ENCODE peak calls at places on chromosomes 7 and 10, in ten cellular contexts. F, H, J, R, Q, K, L, T, E and X are unnamed samples.

GRCh38 chr7:85186083-85186520 is 754 bp downstream of the SEMA3D start:
- DNase-seq in F (peak), H (peak), J (peak), R (peak), Q (no peak), K (peak), L (peak), T (peak), E (no peak), X (no peak)

GRCh38 chr7:93535616-93536015 is 38.9 kb downstream of the CALCR start:
- DNase-seq in F (no peak), H (no peak), J (no peak), R (no peak), Q (no peak), K (no peak), L (no peak), T (no peak), E (no peak), X (no peak)

GRCh38 chr10:124906551-124907001 is 35.3 kb upstream of the ZRANB1 start:
- DNase-seq in F (peak), H (no peak), J (no peak), R (no peak), Q (peak), K (no peak), L (no peak), T (peak), E (no peak), X (no peak)

GRCh38 chr7:70042533-70042932 is 444.3 kb downstream of the AUTS2 start:
- DNase-seq in F (peak), H (no peak), J (no peak), R (peak), Q (no peak), K (no peak), L (no peak), T (peak), E (no peak), X (no peak)

GRCh38 chr7:32890010-32890552 is 1.5 kb downstream of the KBTBD2 start:
- DNase-seq in F (peak), H (no peak), J (no peak), R (peak), Q (no peak), K (no peak), L (no peak), T (peak), E (no peak), X (no peak)

GRCh38 chr7:44108768-44109750 is 4.9 kb downstream of the AEBP1 start:
- DNase-seq in F (no peak), H (no peak), J (no peak), R (no peak), Q (no peak), K (no peak), L (peak), T (no peak), E (no peak), X (no peak)

GRCh38 chr7:128838981-128839731 is 8.9 kb downstream of the FLNC start:
- DNase-seq in F (no peak), H (peak), J (no peak), R (no peak), Q (no peak), K (no peak), L (no peak), T (no peak), E (peak), X (no peak)

GRCh38 chr7:101625076-101625914 is 3.8 kb downstream of the MYL10 start:
- DNase-seq in F (no peak), H (no peak), J (no peak), R (no peak), Q (no peak), K (no peak), L (no peak), T (peak), E (no peak), X (no peak)

GRCh38 chr7:30327813-30328212 is 43.4 kb downstream of the ZNRF2 start:
- DNase-seq in F (peak), H (no peak), J (no peak), R (peak), Q (peak), K (no peak), L (no peak), T (peak), E (no peak), X (no peak)

GRCh38 chr10:106089855-106090254 is 1074.7 kb downstream of the SORCS1 start:
- DNase-seq in F (no peak), H (no peak), J (no peak), R (peak), Q (no peak), K (no peak), L (no peak), T (no peak), E (no peak), X (no peak)

GRCh38 chr7:37277513-37277912 is 171.2 kb downstream of the ELMO1 start:
- DNase-seq in F (no peak), H (no peak), J (no peak), R (no peak), Q (no peak), K (no peak), L (no peak), T (no peak), E (no peak), X (no peak)

GRCh38 chr7:101618207-101618839 is 10.8 kb downstream of the MYL10 start:
- DNase-seq in F (no peak), H (no peak), J (no peak), R (no peak), Q (no peak), K (no peak), L (no peak), T (no peak), E (no peak), X (no peak)

GRCh38 chr7:129989466-129989865 is 36.7 kb upstream of the UBE2H start:
- DNase-seq in F (no peak), H (no peak), J (no peak), R (peak), Q (no peak), K (no peak), L (no peak), T (no peak), E (no peak), X (no peak)

GRCh38 chr7:156998988-156999610 is 11.4 kb downstream of the MNX1 start:
- DNase-seq in F (no peak), H (no peak), J (no peak), R (no peak), Q (no peak), K (no peak), L (no peak), T (no peak), E (no peak), X (no peak)

GRCh38 chr10:6171891-6172354 is 30.8 kb upstream of the PFKFB3 start:
- DNase-seq in F (peak), H (peak), J (no peak), R (peak), Q (peak), K (no peak), L (peak), T (peak), E (no peak), X (no peak)

GRCh38 chr7:116672596-116673503 is 854 bp downstream of the MET start:
- DNase-seq in F (peak), H (peak), J (no peak), R (peak), Q (no peak), K (no peak), L (peak), T (no peak), E (no peak), X (no peak)
- H3K4me3 ChIP-seq in F (peak), H (peak), J (peak), R (peak), Q (peak), K (peak), L (peak), T (peak), E (peak), X (peak)

DNA sequence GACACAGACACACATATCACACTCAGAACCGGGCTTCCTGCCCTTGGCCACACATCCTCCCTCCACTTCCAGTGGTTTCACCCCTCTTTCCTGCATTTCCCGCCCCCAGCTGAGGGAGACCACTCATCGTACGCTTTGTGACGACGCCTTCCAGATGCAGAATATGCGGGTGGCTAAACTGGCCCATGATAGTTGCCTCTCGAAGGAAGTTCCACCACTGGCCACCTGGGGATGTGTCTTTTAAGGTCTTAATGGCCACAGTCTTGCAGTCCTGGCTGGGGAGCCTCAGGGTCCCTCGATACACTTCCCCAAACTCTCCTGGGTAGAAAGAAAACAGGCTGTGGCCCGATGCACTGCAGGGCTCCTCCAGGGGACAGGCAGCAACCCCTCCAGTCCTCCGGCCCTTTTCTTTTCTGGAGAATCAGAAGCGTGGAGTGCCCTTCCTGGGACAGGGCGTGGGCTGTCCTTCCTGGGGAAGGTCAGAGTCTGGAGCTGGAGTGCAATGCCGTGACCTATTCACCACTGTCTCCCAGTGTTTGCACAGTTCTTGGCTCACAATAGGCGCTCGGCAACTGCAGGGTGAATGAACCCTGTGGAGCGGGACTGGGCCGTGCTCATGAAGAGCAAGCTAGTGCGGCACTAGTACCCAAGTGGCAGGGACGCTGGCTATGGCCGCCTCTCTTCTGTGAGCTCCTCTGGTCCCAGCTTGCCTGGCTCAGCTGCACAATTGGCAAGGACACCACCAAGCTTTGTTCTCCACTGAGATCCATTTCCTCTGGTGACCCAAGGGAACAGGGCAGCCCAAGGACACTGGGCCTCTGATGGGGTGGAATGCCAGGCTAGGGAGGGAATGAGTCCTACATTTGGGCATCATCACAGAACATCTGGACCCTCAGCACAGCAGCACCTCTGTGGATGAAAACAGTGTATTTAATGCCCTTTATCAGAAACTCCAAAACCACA is 13.2 kb downstream of the EPHA1 start:
- DNase-seq in F (peak), H (no peak), J (peak), R (no peak), Q (no peak), K (no peak), L (peak), T (no peak), E (peak), X (no peak)
- TF ChIP-seq CTCF in F (peak), H (no peak), J (peak), R (no peak), Q (peak), K (no peak), L (no peak), T (peak), E (no peak), X (no peak)

GRCh38 chr10:104066945-104067344 is 18.7 kb downstream of the COL17A1 start:
- DNase-seq in F (no peak), H (no peak), J (no peak), R (no peak), Q (no peak), K (no peak), L (no peak), T (no peak), E (no peak), X (no peak)
- H3K4me3 ChIP-seq in F (no peak), H (peak), J (no peak), R (no peak), Q (no peak), K (no peak), L (no peak), T (no peak), E (no peak), X (no peak)

GRCh38 chr10:133357293-133358151 is at the start of gene FUOM:
- DNase-seq in F (no peak), H (no peak), J (peak), R (peak), Q (no peak), K (peak), L (peak), T (peak), E (peak), X (no peak)
- TF ChIP-seq CTCF in F (no peak), H (no peak), J (no peak), R (no peak), Q (no peak), K (no peak), L (no peak), T (no peak), E (no peak), X (no peak)

DNA sequence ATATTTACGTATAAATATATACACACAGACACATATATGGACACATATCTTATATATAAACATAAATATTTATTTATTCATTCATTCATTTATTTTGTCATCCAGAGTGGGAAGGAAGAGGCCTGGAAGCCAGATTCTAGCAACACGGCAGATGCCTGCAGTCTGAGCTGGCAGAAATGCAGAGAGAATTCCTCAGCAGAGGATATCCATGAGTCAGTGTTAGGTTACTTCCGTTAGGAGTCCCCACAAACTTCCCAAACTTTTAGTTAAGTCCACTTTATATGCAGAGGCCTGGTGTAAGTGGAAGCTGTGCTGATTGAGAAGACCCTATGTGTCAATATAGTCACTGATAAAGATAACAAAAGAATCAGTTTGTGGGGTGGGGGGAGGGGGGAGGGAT is 89.6 kb downstream of the PPP1R17 start:
- DNase-seq in F (peak), H (no peak), J (no peak), R (peak), Q (no peak), K (no peak), L (no peak), T (peak), E (no peak), X (no peak)
- H3K4me3 ChIP-seq in F (no peak), H (no peak), J (no peak), R (no peak), Q (no peak), K (no peak), L (no peak), T (no peak), E (no peak), X (no peak)

DNA sequence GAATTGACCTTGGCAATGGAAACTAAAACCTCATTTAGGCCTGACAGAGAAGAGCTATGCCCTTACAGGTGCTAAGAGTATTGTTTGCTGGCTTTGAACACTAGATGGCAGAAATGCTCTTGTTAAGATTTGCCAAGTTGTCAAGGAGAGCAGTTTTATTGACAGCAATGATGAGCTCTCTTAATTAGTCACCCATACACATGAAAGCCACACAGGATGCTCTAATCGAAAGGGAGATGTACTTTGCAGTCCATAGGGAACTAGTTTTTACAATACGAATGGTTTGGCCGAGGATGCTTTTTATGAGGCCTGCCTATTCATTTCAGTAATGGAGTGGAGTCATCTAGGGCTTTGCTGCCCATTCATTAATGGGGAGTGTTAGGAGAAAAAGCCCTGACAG is 45.4 kb upstream of the MBL2 start:
- DNase-seq in F (peak), H (no peak), J (no peak), R (peak), Q (no peak), K (no peak), L (no peak), T (peak), E (no peak), X (no peak)
- TF ChIP-seq CTCF in F (peak), H (no peak), J (peak), R (peak), Q (peak), K (no peak), L (peak), T (peak), E (peak), X (peak)

GRCh38 chr10:52351911-52352310 is 37.8 kb downstream of the DKK1 start:
- DNase-seq in F (peak), H (no peak), J (no peak), R (no peak), Q (no peak), K (no peak), L (no peak), T (peak), E (no peak), X (no peak)

GRCh38 chr10:52343439-52343838 is 29.4 kb downstream of the DKK1 start:
- DNase-seq in F (no peak), H (no peak), J (no peak), R (no peak), Q (no peak), K (no peak), L (no peak), T (no peak), E (no peak), X (no peak)

GRCh38 chr10:52348037-52348564 is 34.0 kb downstream of the DKK1 start:
- DNase-seq in F (no peak), H (no peak), J (no peak), R (no peak), Q (no peak), K (no peak), L (no peak), T (no peak), E (no peak), X (no peak)

GRCh38 chr10:52347327-52347667 is 33.2 kb downstream of the DKK1 start:
- DNase-seq in F (no peak), H (no peak), J (no peak), R (no peak), Q (no peak), K (no peak), L (no peak), T (no peak), E (no peak), X (no peak)

GRCh38 chr10:52346394-52347326 is 32.6 kb downstream of the DKK1 start:
- DNase-seq in F (no peak), H (no peak), J (no peak), R (no peak), Q (no peak), K (no peak), L (no peak), T (no peak), E (no peak), X (no peak)
- H3K4me3 ChIP-seq in F (no peak), H (no peak), J (no peak), R (no peak), Q (no peak), K (no peak), L (no peak), T (no peak), E (no peak), X (no peak)

DNA sequence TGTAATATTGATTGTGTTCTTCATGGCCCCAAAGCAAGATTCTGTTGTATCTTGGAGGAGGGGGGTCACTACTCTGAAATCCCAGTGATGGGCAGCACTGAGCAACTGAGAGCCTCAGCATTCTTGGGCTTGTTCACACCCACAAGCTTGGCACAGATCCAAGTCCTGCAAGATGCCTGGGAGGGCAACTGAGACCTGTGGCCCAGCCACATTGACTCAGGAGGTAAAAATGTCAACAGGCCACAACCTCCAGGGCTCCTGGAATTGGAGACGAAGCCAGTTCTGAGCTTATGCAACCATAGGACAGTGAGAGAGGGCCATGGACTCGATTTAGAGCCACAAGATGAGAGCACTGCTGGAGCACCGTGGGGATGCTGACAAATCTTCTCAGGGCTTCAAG is 3.1 kb upstream of the DOCK1 start:
- DNase-seq in F (peak), H (no peak), J (no peak), R (peak), Q (peak), K (no peak), L (no peak), T (peak), E (no peak), X (no peak)
- TF ChIP-seq CTCF in F (peak), H (no peak), J (no peak), R (peak), Q (peak), K (no peak), L (no peak), T (peak), E (no peak), X (no peak)